ENCODE peak calls at places on chromosomes 11 and 22, in five cellular contexts. N is neuronal stem cell, T is heart right ventricle, J is Panc1, H is fibroblast of lung. X is an unnamed sample. For H3K4me1, the result is how much of the 10 kb centered on the place peaks cover.

GRCh38 chr11:133515075-133515474 is 17.2 kb downstream of the OPCML start:
- DNase-seq in N (no peak), T (no peak), J (no peak), H (no peak), X (no peak)

GRCh38 chr22:28442951-28443876 is 236.4 kb downstream of the TTC28 start:
- DNase-seq in N (peak), T (peak), J (no peak), H (peak), X (peak)

GRCh38 chr22:27296091-27296675 is 505.4 kb downstream of the MN1 start:
- DNase-seq in N (no peak), T (no peak), J (no peak), H (no peak), X (no peak)

GRCh38 chr11:95653099-95653498 is 136.5 kb downstream of the FAM76B start:
- DNase-seq in N (no peak), T (no peak), J (no peak), H (no peak), X (no peak)

GRCh38 chr11:43644626-43645299 is 35.8 kb upstream of the HSD17B12 start:
- DNase-seq in N (no peak), T (no peak), J (no peak), H (peak), X (no peak)

GRCh38 chr22:38770257-38770949 is 14.6 kb upstream of the SUN2 start:
- DNase-seq in N (no peak), T (no peak), J (no peak), H (no peak), X (no peak)

GRCh38 chr11:127114035-127114434 is 113.5 kb upstream of the KIRREL3 start:
- DNase-seq in N (no peak), T (no peak), J (no peak), H (no peak), X (no peak)

GRCh38 chr11:120392299-120392698 is 56.1 kb downstream of the ARHGEF12 start:
- DNase-seq in N (no peak), T (no peak), J (no peak), H (peak), X (no peak)

GRCh38 chr11:133964946-133965632 is 8.3 kb upstream of the IGSF9B start:
- DNase-seq in N (no peak), T (no peak), J (no peak), H (peak), X (peak)

GRCh38 chr11:76560219-76560618 is 110.3 kb downstream of the LRRC32 start:
- DNase-seq in N (no peak), T (no peak), J (no peak), H (peak), X (no peak)

GRCh38 chr11:63866211-63866610 is 27.3 kb downstream of the MARK2 start:
- DNase-seq in N (no peak), T (no peak), J (no peak), H (peak), X (peak)

GRCh38 chr11:46674463-46675287 is 25.7 kb downstream of the ARHGAP1 start:
- DNase-seq in N (peak), T (peak), J (no peak), H (no peak), X (peak)

GRCh38 chr11:101770648-101771047 is 144.2 kb upstream of the CEP126 start:
- DNase-seq in N (no peak), T (no peak), J (no peak), H (no peak), X (no peak)

GRCh38 chr22:49203091-49203862 is 624.4 kb downstream of the BRD1 start:
- DNase-seq in N (no peak), T (no peak), J (no peak), H (no peak), X (peak)

GRCh38 chr11:36507824-36508489 is 2.1 kb downstream of the TRAF6 start:
- DNase-seq in N (no peak), T (no peak), J (no peak), H (no peak), X (no peak)

GRCh38 chr22:20463324-20464095 is 25.9 kb upstream of the SCARF2 start:
- DNase-seq in N (no peak), T (no peak), J (no peak), H (no peak), X (no peak)

GRCh38 chr11:104728927-104729326 is 169.3 kb downstream of the CASP12 start:
- DNase-seq in N (no peak), T (no peak), J (no peak), H (no peak), X (no peak)

GRCh38 chr11:68690671-68691401 is 6.5 kb downstream of the GAL start:
- DNase-seq in N (no peak), T (no peak), J (no peak), H (no peak), X (peak)

GRCh38 chr11:11916981-11917399 is 75.2 kb downstream of the USP47 start:
- DNase-seq in N (no peak), T (no peak), J (no peak), H (peak), X (no peak)

GRCh38 chr22:27372969-27373670 is 428.4 kb downstream of the MN1 start:
- DNase-seq in N (peak), T (no peak), J (no peak), H (peak), X (no peak)

GRCh38 chr11:94895451-94895850 is 77.9 kb downstream of the CWC15 start:
- DNase-seq in N (no peak), T (no peak), J (no peak), H (peak), X (no peak)

GRCh38 chr11:31903225-31904074 is 92.3 kb upstream of the PAX6 start:
- DNase-seq in N (no peak), T (peak), J (no peak), H (no peak), X (no peak)

GRCh38 chr11:79708319-79708928 is 267.6 kb upstream of the TENM4 start:
- DNase-seq in N (peak), T (no peak), J (peak), H (peak), X (no peak)

GRCh38 chr11:112051768-112052167 is 22.0 kb downstream of the PIH1D2 start:
- DNase-seq in N (no peak), T (no peak), J (no peak), H (no peak), X (no peak)

GRCh38 chr11:123161386-123161785 is 33.7 kb downstream of the CLMP start:
- DNase-seq in N (no peak), T (no peak), J (no peak), H (no peak), X (no peak)

GRCh38 chr11:126104420-126104819 is 41.8 kb upstream of the CDON start:
- DNase-seq in N (peak), T (no peak), J (no peak), H (no peak), X (no peak)

GRCh38 chr11:69337211-69337721 is 43.3 kb downstream of the MYEOV start:
- DNase-seq in N (no peak), T (no peak), J (no peak), H (peak), X (no peak)

GRCh38 chr11:10456519-10456918 is 1.5 kb downstream of the AMPD3 start:
- DNase-seq in N (no peak), T (no peak), J (no peak), H (no peak), X (no peak)

GRCh38 chr11:61725632-61726280 is 26.7 kb upstream of the MYRF start:
- DNase-seq in N (no peak), T (no peak), J (no peak), H (peak), X (no peak)

GRCh38 chr11:111775024-111775710 is 9.0 kb upstream of the PPP2R1B start:
- DNase-seq in N (no peak), T (no peak), J (no peak), H (peak), X (no peak)

GRCh38 chr11:14644396-14645246 is 1.0 kb downstream of the PDE3B start:
- DNase-seq in N (peak), T (peak), J (no peak), H (peak), X (peak)

GRCh38 chr22:44963832-44964721 is 45.7 kb downstream of the PHF21B start:
- DNase-seq in N (no peak), T (no peak), J (no peak), H (no peak), X (no peak)

DNA sequence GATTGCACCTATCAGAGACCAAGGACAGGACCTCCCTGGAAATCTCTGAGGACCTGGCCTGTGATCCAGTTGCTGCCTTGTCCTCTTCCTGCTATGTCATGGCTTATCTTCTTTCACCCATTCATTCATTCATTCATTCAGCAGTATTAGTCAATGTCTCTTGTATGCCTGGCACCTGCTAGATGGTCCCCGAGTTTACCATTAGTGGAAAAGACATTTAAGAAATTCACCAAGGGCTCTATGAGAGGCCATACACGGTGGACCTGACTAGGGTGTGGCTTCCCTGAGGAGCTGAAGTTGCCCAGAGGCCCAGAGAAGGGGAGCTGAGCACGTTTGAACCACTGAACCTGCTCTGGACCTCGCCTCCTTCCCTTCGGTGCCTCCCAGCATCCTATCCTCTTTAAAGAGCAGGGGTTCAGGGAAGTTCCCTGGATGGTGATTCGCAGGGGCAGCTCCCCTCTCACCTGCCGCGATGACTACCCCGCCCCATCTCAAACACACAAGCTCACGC is 682 bp upstream of the MIF start:
- DNase-seq in N (no peak), T (no peak), J (no peak), H (no peak), X (peak)
- H3K4me3 ChIP-seq in N (peak), T (peak), J (peak), H (peak), X (peak)

DNA sequence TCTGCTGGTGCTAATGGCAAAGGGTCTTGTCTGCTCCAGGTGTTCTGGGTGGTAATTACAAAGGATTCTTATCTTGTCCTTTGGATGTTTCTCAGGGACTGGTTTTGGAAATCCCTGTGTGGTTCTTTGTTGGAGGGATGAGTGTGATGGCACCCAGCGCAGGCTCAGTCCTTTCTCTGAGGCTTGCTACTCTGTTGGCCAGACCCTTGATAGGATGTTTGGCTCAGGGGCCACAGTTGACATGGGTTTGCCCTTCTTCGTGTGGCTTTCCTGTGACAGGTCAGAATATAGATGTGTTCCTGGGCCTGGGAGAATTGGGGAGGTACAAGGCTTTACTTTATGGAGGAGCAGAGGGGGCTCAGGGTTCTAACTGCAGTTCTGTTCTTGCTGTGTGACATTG is 4.0 kb downstream of the ARHGEF17 start:
- DNase-seq in N (no peak), T (no peak), J (no peak), H (no peak), X (peak)
- H3K4me1 ChIP-seq in N (under half), T (under half), J (half or more), H (under half), X (half or more)

GRCh38 chr22:42684462-42685195 is 35.4 kb upstream of the CYB5R3 start:
- DNase-seq in N (no peak), T (no peak), J (no peak), H (peak), X (peak)
- H3K27ac ChIP-seq in N (no peak), T (peak), J (no peak), H (no peak), X (peak)

DNA sequence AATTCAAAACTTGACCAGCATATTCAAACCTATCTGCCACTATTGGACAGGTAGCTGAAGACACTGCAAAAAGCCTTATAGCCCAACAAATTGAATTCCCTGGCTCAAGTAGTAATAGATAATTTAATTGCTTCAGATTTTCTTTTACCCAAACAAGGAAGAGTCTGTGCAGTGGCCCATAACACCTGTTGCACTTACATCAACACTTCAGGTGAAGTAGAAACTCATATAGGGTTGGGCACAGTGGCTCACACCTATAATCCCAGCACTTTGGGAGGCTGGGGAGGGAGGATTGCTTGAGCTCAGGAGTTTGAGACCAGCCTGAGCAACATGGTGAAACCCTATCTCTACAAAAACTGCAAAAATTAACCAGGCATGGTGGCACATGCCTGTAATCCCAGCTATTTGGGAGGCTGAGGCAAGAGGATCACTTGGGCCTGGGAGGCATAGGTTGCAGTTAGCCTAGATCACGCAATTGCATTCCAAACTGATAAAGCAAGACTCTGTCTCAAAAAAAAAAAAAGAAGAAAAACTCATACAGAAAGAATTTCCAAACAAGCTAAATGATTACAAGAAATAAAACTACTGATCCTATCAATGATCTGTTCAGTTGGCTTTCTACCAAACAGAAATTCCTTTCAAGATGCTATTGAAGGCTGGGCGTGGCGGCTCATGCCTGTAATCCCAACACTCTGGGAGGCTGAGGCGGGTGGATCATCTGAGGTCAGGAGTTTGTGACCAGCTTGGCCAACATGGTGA is 9.5 kb downstream of the FOLR3 start:
- DNase-seq in N (no peak), T (no peak), J (no peak), H (peak), X (no peak)
- H3K4me3 ChIP-seq in N (no peak), T (no peak), J (no peak), H (no peak), X (no peak)

DNA sequence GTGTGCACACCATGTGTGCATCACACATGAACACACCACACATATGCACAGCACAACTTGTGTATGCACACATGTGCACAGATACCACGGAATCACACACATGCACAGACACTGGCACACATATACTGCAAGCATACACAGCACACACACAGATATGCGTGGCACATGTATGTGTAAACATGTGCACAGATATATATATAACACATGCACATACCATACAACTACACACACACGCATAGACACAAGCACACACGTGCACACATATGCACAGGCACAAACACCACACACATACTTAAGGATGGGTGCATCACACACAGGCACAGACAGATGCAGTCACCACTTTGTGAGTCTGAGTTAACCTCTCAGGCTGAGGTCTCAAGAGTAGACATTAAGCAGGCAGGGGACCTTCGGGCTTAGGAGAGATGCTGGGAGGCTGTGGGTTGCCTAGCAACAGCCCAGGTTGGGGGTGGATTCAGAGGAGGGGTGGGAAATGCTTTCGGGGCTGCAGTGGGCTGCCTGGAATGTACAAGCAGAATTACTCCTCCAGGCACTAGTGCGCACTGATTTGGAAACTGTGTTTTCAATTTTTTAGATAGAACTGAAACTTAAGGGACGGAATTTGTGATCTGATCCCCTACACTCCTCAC is 83.0 kb downstream of the MYO18B start:
- DNase-seq in N (peak), T (no peak), J (no peak), H (no peak), X (no peak)
- H3K4me1 ChIP-seq in N (under half), T (under half), J (under half), H (under half), X (under half)

GRCh38 chr22:37212174-37212906 is at the start of gene SSTR3:
- DNase-seq in N (peak), T (no peak), J (no peak), H (peak), X (peak)
- H3K27ac ChIP-seq in N (no peak), T (no peak), J (no peak), H (no peak), X (no peak)

GRCh38 chr22:23266780-23267179 is 86.5 kb downstream of the BCR start:
- DNase-seq in N (no peak), T (no peak), J (no peak), H (no peak), X (no peak)

GRCh38 chr22:23265389-23265700 is 85.0 kb downstream of the BCR start:
- DNase-seq in N (no peak), T (no peak), J (no peak), H (no peak), X (no peak)

GRCh38 chr22:23268877-23269276 is 88.6 kb downstream of the BCR start:
- DNase-seq in N (no peak), T (no peak), J (no peak), H (no peak), X (no peak)

GRCh38 chr22:23268139-23268712 is 87.9 kb downstream of the BCR start:
- DNase-seq in N (no peak), T (no peak), J (no peak), H (no peak), X (no peak)

GRCh38 chr22:23267225-23268043 is 87.1 kb downstream of the BCR start:
- DNase-seq in N (no peak), T (no peak), J (no peak), H (no peak), X (no peak)
- H3K4me3 ChIP-seq in N (no peak), T (no peak), J (no peak), H (no peak), X (no peak)

DNA sequence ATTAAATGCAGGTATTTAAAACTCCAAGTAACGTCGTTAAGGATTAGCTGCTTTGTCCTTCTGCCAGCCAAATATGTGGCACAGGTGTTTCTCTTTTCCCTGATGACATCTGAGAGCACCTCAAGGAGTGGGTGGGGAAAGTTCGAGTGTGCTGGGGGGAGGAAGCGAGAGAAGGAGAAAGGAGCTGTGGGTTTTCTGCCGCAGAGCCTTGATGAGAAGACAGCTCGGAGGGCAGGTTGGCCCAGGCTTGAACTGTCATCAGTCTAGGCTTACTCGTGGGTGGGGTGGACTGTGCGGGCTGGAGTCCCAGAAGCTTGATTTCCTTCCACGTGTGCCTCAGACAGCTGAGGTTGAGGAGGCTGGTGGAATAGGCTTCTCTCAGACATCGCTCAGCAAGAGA is 15.2 kb upstream of the SORL1-AS1 start:
- DNase-seq in N (no peak), T (no peak), J (no peak), H (peak), X (no peak)
- H3K4me1 ChIP-seq in N (under half), T (under half), J (under half), H (under half), X (half or more)

GRCh38 chr22:46122980-46123693 is 27.2 kb upstream of the PPARA start:
- DNase-seq in N (no peak), T (no peak), J (no peak), H (no peak), X (no peak)
- H3K27ac ChIP-seq in N (no peak), T (no peak), J (no peak), H (no peak), X (no peak)

GRCh38 chr11:118921121-118921928 is 4.4 kb downstream of the BCL9L start:
- DNase-seq in N (no peak), T (no peak), J (no peak), H (peak), X (peak)
- H3K4me3 ChIP-seq in N (peak), T (peak), J (peak), H (peak), X (peak)